ENCODE peak calls at places on chromosomes 7 and 10, in nine cellular contexts. One of them, this sample, is unnamed.

GRCh38 chr10:43905502-43906236 is 257.0 kb upstream of the ZNF32 start:
- DNase-seq in A549: no peak
- DNase-seq in occipital lobe: no peak
- DNase-seq in iris pigment epithelial cell: peak; percentile 30
- DNase-seq in uterus: peak; percentile 33
- DNase-seq in stimulated activated CD4-positive, alpha-beta T cell treated with anti-CD3 and anti-CD28 coated beads, Interleukin-12 subunit alpha, Interleukin-12 subunit beta, amount 100 ng/mL, for 48 hours: no peak
- DNase-seq in pulmonary artery endothelial cell: no peak
- DNase-seq in nucleus accumbens: no peak
- DNase-seq in spleen: no peak
- DNase-seq in this sample: no peak

GRCh38 chr7:37419496-37419895 is 29.2 kb downstream of the ELMO1 start:
- DNase-seq in A549: no peak
- DNase-seq in occipital lobe: no peak
- DNase-seq in iris pigment epithelial cell: no peak
- DNase-seq in uterus: no peak
- DNase-seq in stimulated activated CD4-positive, alpha-beta T cell treated with anti-CD3 and anti-CD28 coated beads, Interleukin-12 subunit alpha, Interleukin-12 subunit beta, amount 100 ng/mL, for 48 hours: no peak
- DNase-seq in pulmonary artery endothelial cell: no peak
- DNase-seq in nucleus accumbens: no peak
- DNase-seq in spleen: no peak
- DNase-seq in this sample: no peak

GRCh38 chr7:147298611-147299043 is 1182.0 kb downstream of the CNTNAP2 start:
- DNase-seq in A549: no peak
- DNase-seq in occipital lobe: no peak
- DNase-seq in iris pigment epithelial cell: peak; percentile 12
- DNase-seq in uterus: no peak
- DNase-seq in stimulated activated CD4-positive, alpha-beta T cell treated with anti-CD3 and anti-CD28 coated beads, Interleukin-12 subunit alpha, Interleukin-12 subunit beta, amount 100 ng/mL, for 48 hours: no peak
- DNase-seq in pulmonary artery endothelial cell: no peak
- DNase-seq in nucleus accumbens: no peak
- DNase-seq in spleen: no peak
- DNase-seq in this sample: no peak

GRCh38 chr7:98745722-98746318 is 124.0 kb downstream of the TMEM130 start:
- DNase-seq in A549: peak; percentile 68
- DNase-seq in occipital lobe: no peak
- DNase-seq in iris pigment epithelial cell: peak; percentile 34
- DNase-seq in uterus: no peak
- DNase-seq in stimulated activated CD4-positive, alpha-beta T cell treated with anti-CD3 and anti-CD28 coated beads, Interleukin-12 subunit alpha, Interleukin-12 subunit beta, amount 100 ng/mL, for 48 hours: peak; percentile 72
- DNase-seq in pulmonary artery endothelial cell: peak; percentile 11
- DNase-seq in nucleus accumbens: peak; percentile 31
- DNase-seq in spleen: peak; percentile 91
- DNase-seq in this sample: no peak

GRCh38 chr7:77315102-77315501 is 101.0 kb downstream of the GSAP start:
- DNase-seq in A549: no peak
- DNase-seq in occipital lobe: no peak
- DNase-seq in iris pigment epithelial cell: no peak
- DNase-seq in uterus: no peak
- DNase-seq in stimulated activated CD4-positive, alpha-beta T cell treated with anti-CD3 and anti-CD28 coated beads, Interleukin-12 subunit alpha, Interleukin-12 subunit beta, amount 100 ng/mL, for 48 hours: no peak
- DNase-seq in pulmonary artery endothelial cell: no peak
- DNase-seq in nucleus accumbens: no peak
- DNase-seq in spleen: no peak
- DNase-seq in this sample: no peak

GRCh38 chr7:141323826-141324225 is 227.4 kb upstream of the AGK start:
- DNase-seq in A549: no peak
- DNase-seq in occipital lobe: no peak
- DNase-seq in iris pigment epithelial cell: no peak
- DNase-seq in uterus: no peak
- DNase-seq in stimulated activated CD4-positive, alpha-beta T cell treated with anti-CD3 and anti-CD28 coated beads, Interleukin-12 subunit alpha, Interleukin-12 subunit beta, amount 100 ng/mL, for 48 hours: no peak
- DNase-seq in pulmonary artery endothelial cell: no peak
- DNase-seq in nucleus accumbens: no peak
- DNase-seq in spleen: no peak
- DNase-seq in this sample: no peak

GRCh38 chr7:23293500-23294073 is 5.6 kb upstream of the MALSU1 start:
- DNase-seq in A549: no peak
- DNase-seq in occipital lobe: no peak
- DNase-seq in iris pigment epithelial cell: no peak
- DNase-seq in uterus: no peak
- DNase-seq in stimulated activated CD4-positive, alpha-beta T cell treated with anti-CD3 and anti-CD28 coated beads, Interleukin-12 subunit alpha, Interleukin-12 subunit beta, amount 100 ng/mL, for 48 hours: no peak
- DNase-seq in pulmonary artery endothelial cell: no peak
- DNase-seq in nucleus accumbens: no peak
- DNase-seq in spleen: no peak
- DNase-seq in this sample: no peak

GRCh38 chr7:107788216-107788615 is 14.8 kb downstream of the SLC26A3 start:
- DNase-seq in A549: no peak
- DNase-seq in occipital lobe: no peak
- DNase-seq in iris pigment epithelial cell: no peak
- DNase-seq in uterus: no peak
- DNase-seq in stimulated activated CD4-positive, alpha-beta T cell treated with anti-CD3 and anti-CD28 coated beads, Interleukin-12 subunit alpha, Interleukin-12 subunit beta, amount 100 ng/mL, for 48 hours: no peak
- DNase-seq in pulmonary artery endothelial cell: no peak
- DNase-seq in nucleus accumbens: no peak
- DNase-seq in spleen: no peak
- DNase-seq in this sample: no peak

GRCh38 chr10:21724695-21725371 is 190.8 kb downstream of the MLLT10 start:
- DNase-seq in A549: peak; percentile 49
- DNase-seq in occipital lobe: peak; percentile 51
- DNase-seq in iris pigment epithelial cell: peak; percentile 100
- DNase-seq in uterus: peak; percentile 88
- DNase-seq in stimulated activated CD4-positive, alpha-beta T cell treated with anti-CD3 and anti-CD28 coated beads, Interleukin-12 subunit alpha, Interleukin-12 subunit beta, amount 100 ng/mL, for 48 hours: no peak
- DNase-seq in pulmonary artery endothelial cell: peak; percentile 94
- DNase-seq in nucleus accumbens: peak; percentile 81
- DNase-seq in spleen: no peak
- DNase-seq in this sample: no peak

GRCh38 chr7:22445140-22445722 is 54.8 kb downstream of the STEAP1B start:
- DNase-seq in A549: no peak
- DNase-seq in occipital lobe: no peak
- DNase-seq in iris pigment epithelial cell: peak; percentile 8
- DNase-seq in uterus: peak; percentile 36
- DNase-seq in stimulated activated CD4-positive, alpha-beta T cell treated with anti-CD3 and anti-CD28 coated beads, Interleukin-12 subunit alpha, Interleukin-12 subunit beta, amount 100 ng/mL, for 48 hours: no peak
- DNase-seq in pulmonary artery endothelial cell: peak; percentile 98
- DNase-seq in nucleus accumbens: no peak
- DNase-seq in spleen: peak; percentile 91
- DNase-seq in this sample: peak; percentile 88

GRCh38 chr10:34131152-34131551 is 683.9 kb downstream of the PARD3 start:
- DNase-seq in A549: no peak
- DNase-seq in occipital lobe: no peak
- DNase-seq in iris pigment epithelial cell: no peak
- DNase-seq in uterus: no peak
- DNase-seq in stimulated activated CD4-positive, alpha-beta T cell treated with anti-CD3 and anti-CD28 coated beads, Interleukin-12 subunit alpha, Interleukin-12 subunit beta, amount 100 ng/mL, for 48 hours: no peak
- DNase-seq in pulmonary artery endothelial cell: no peak
- DNase-seq in nucleus accumbens: no peak
- DNase-seq in spleen: no peak
- DNase-seq in this sample: no peak

GRCh38 chr7:110514973-110515372 is 576.0 kb upstream of the LRRN3 start:
- DNase-seq in A549: no peak
- DNase-seq in occipital lobe: no peak
- DNase-seq in iris pigment epithelial cell: no peak
- DNase-seq in uterus: no peak
- DNase-seq in stimulated activated CD4-positive, alpha-beta T cell treated with anti-CD3 and anti-CD28 coated beads, Interleukin-12 subunit alpha, Interleukin-12 subunit beta, amount 100 ng/mL, for 48 hours: no peak
- DNase-seq in pulmonary artery endothelial cell: no peak
- DNase-seq in nucleus accumbens: no peak
- DNase-seq in spleen: no peak
- DNase-seq in this sample: no peak

GRCh38 chr10:27100800-27101347 is 580 bp upstream of the ANKRD26 start:
- DNase-seq in A549: no peak
- DNase-seq in occipital lobe: no peak
- DNase-seq in iris pigment epithelial cell: no peak
- DNase-seq in uterus: no peak
- DNase-seq in stimulated activated CD4-positive, alpha-beta T cell treated with anti-CD3 and anti-CD28 coated beads, Interleukin-12 subunit alpha, Interleukin-12 subunit beta, amount 100 ng/mL, for 48 hours: peak; percentile 17
- DNase-seq in pulmonary artery endothelial cell: no peak
- DNase-seq in nucleus accumbens: no peak
- DNase-seq in spleen: no peak
- DNase-seq in this sample: no peak